ENCODE peak calls at places on chromosomes 11 and 22, in four cellular contexts. A, D, N and H are unnamed samples.

GRCh38 chr11:65431452-65432132 is 9.0 kb downstream of the NEAT1 start:
- DNase-seq in A (no peak), D (no peak), N (no peak), H (no peak)

GRCh38 chr22:30238661-30239420 is 7.7 kb downstream of the LIF start:
- DNase-seq in A (no peak), D (peak), N (no peak), H (no peak)

GRCh38 chr11:78379039-78379670 is 38.5 kb downstream of the GAB2 start:
- DNase-seq in A (no peak), D (no peak), N (no peak), H (no peak)

GRCh38 chr11:128859563-128860441 is 7.3 kb downstream of the KCNJ1 start:
- DNase-seq in A (peak), D (peak), N (no peak), H (peak)

GRCh38 chr11:126419801-126420729 is 64.6 kb downstream of the ST3GAL4 start:
- DNase-seq in A (no peak), D (peak), N (peak), H (no peak)

GRCh38 chr11:89203814-89204213 is 26.1 kb downstream of the TYR start:
- DNase-seq in A (no peak), D (no peak), N (no peak), H (no peak)

GRCh38 chr11:12275818-12276217 is 101.6 kb upstream of the PARVA start:
- DNase-seq in A (no peak), D (no peak), N (no peak), H (no peak)

GRCh38 chr22:42881982-42882656 is 25.0 kb upstream of the ARFGAP3 start:
- DNase-seq in A (no peak), D (no peak), N (no peak), H (no peak)

GRCh38 chr22:25060522-25061071 is 108.1 kb downstream of the KIAA1671 start:
- DNase-seq in A (no peak), D (peak), N (no peak), H (no peak)

GRCh38 chr11:131690362-131690761 is 319.9 kb downstream of the NTM start:
- DNase-seq in A (no peak), D (no peak), N (no peak), H (no peak)

GRCh38 chr11:1225386-1226225 is 2.7 kb downstream of the MUC5B start:
- DNase-seq in A (peak), D (no peak), N (no peak), H (peak)

GRCh38 chr11:61814242-61814957 is 2.4 kb downstream of the FADS1 start:
- DNase-seq in A (no peak), D (no peak), N (no peak), H (peak)

GRCh38 chr11:32478277-32478731 is 43.0 kb upstream of the WT1 start:
- DNase-seq in A (no peak), D (no peak), N (no peak), H (no peak)

GRCh38 chr11:92865352-92865751 is 104.1 kb upstream of the MTNR1B start:
- DNase-seq in A (no peak), D (no peak), N (no peak), H (no peak)

GRCh38 chr11:122172352-122173073 is 56.5 kb upstream of the BLID start:
- DNase-seq in A (no peak), D (no peak), N (no peak), H (no peak)

GRCh38 chr11:67288198-67288451 is 978 bp upstream of the ANKRD13D start:
- DNase-seq in A (no peak), D (no peak), N (no peak), H (no peak)

GRCh38 chr11:115497303-115497702 is 6.9 kb downstream of the CADM1 start:
- DNase-seq in A (no peak), D (no peak), N (peak), H (no peak)

GRCh38 chr11:126360049-126360446 is 4.6 kb downstream of the ST3GAL4 start:
- DNase-seq in A (no peak), D (no peak), N (no peak), H (no peak)

GRCh38 chr11:30196400-30197206 is 34.2 kb upstream of the FSHB start:
- DNase-seq in A (peak), D (peak), N (no peak), H (peak)

GRCh38 chr11:46874586-46874985 is 28.5 kb upstream of the CKAP5 start:
- DNase-seq in A (no peak), D (no peak), N (no peak), H (no peak)

GRCh38 chr11:72951193-72951592 is 137.0 kb downstream of the ATG16L2 start:
- DNase-seq in A (no peak), D (no peak), N (no peak), H (peak)

GRCh38 chr11:20458905-20459632 is 71.6 kb downstream of the PRMT3 start:
- DNase-seq in A (no peak), D (peak), N (no peak), H (peak)

GRCh38 chr11:65502852-65503603 is 4.2 kb downstream of the MALAT1 start:
- DNase-seq in A (no peak), D (peak), N (no peak), H (no peak)

GRCh38 chr11:75314771-75315438 is 36.6 kb downstream of the ARRB1 start:
- DNase-seq in A (no peak), D (no peak), N (no peak), H (no peak)

GRCh38 chr11:78270993-78271392 is 82.3 kb downstream of the USP35 start:
- DNase-seq in A (no peak), D (no peak), N (no peak), H (no peak)

GRCh38 chr22:45644714-45645113 is 26.9 kb upstream of the ATXN10 start:
- DNase-seq in A (no peak), D (no peak), N (no peak), H (no peak)
- TF ChIP-seq NRF1 in A (no peak), D (no peak), N (no peak), H (no peak)

GRCh38 chr11:34194576-34195335 is 89.3 kb downstream of the NAT10 start:
- DNase-seq in A (no peak), D (no peak), N (no peak), H (peak)
- H3K4me2 ChIP-seq in A (no peak), D (no peak), N (no peak), H (no peak)

GRCh38 chr22:48679656-48680555 is 1147.8 kb downstream of the BRD1 start:
- DNase-seq in A (no peak), D (no peak), N (no peak), H (no peak)

GRCh38 chr22:48682517-48682916 is 1145.2 kb downstream of the BRD1 start:
- DNase-seq in A (no peak), D (no peak), N (no peak), H (no peak)

GRCh38 chr22:48678171-48679135 is 1149.2 kb downstream of the BRD1 start:
- DNase-seq in A (no peak), D (no peak), N (no peak), H (no peak)

GRCh38 chr22:48677621-48678020 is 1150.1 kb downstream of the BRD1 start:
- DNase-seq in A (no peak), D (no peak), N (no peak), H (no peak)

DNA sequence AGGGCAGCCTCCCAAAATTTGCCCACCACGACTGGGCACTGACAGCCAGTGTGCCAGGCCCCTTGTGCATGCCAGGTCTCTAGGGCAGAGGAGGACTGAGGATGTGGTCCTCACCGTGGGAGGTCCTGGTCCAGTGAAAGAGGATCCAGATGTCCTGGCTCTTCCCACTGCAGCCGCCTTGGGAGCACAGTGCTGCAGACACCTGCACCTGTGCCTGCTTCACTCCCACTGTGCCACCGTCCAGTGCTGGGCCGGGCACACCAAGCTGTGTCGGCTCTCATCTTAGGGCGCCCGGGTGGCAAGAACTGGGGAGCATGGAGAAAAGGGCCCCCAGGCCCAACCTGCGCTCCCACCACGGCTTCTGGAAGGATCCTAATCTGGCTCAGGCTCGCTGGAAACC is 1147.1 kb downstream of the BRD1 start:
- DNase-seq in A (no peak), D (no peak), N (no peak), H (no peak)
- TF ChIP-seq NRF1 in A (no peak), D (no peak), N (no peak), H (no peak)

GRCh38 chr11:95072948-95073347 is 6.2 kb downstream of the SRSF8 start:
- DNase-seq in A (no peak), D (no peak), N (no peak), H (no peak)
- H3K4me2 ChIP-seq in A (no peak), D (no peak), N (no peak), H (no peak)

GRCh38 chr11:114440971-114441810 is 1.9 kb downstream of the REXO2 start:
- DNase-seq in A (no peak), D (no peak), N (no peak), H (no peak)

GRCh38 chr11:114440121-114440860 is 1.0 kb downstream of the REXO2 start:
- DNase-seq in A (no peak), D (no peak), N (no peak), H (peak)

GRCh38 chr11:114441921-114442320 is 2.7 kb downstream of the REXO2 start:
- DNase-seq in A (no peak), D (no peak), N (no peak), H (no peak)

GRCh38 chr11:114439229-114440120 is at the start of gene REXO2:
- DNase-seq in A (peak), D (peak), N (peak), H (peak)

DNA sequence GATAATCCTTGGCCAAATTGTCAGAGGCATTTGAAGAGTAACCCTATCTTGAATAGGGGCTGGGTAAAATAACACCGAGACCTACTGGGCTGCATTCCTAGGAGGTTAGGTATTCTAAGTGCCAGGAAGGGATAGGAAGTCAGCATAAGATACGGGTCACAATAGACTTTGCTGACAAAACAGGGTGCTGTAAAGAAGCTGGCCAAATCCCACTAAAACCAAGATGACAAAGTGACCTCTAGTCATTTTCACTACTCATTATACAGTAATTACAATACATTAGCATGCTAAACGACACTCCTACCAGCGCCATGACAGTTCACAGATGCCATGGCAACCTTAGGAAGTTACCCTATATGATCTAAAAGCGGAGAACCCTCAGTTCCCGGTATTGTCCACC is 964 bp upstream of the REXO2 start:
- DNase-seq in A (no peak), D (no peak), N (no peak), H (no peak)
- TF ChIP-seq NRF1 in A (no peak), D (no peak), N (no peak), H (no peak)

GRCh38 chr11:129968611-129969419 is 33.8 kb downstream of the PRDM10 start:
- DNase-seq in A (no peak), D (no peak), N (no peak), H (peak)
- H3K4me2 ChIP-seq in A (no peak), D (no peak), N (no peak), H (no peak)